ENCODE peak calls at places on chromosomes 13 and 19, in nine cellular contexts. L is CD8-positive, alpha-beta memory T cell; Q is NCI-H1105 treated with DMSO at 0.1 percent for 48 hours; G is NCI-H1694 treated with DMSO at 0.1 percent for 48 hours; M is lung microvascular endothelial cell; A is memory B cell; C is T-helper 17 cell; Y is psoas muscle; X is MM.1S. S is an unnamed sample.
A peak's percentile ranks its signal among the peaks of the same experiment; 100 is the strongest.

GRCh38 chr19:15257782-15258181 is 25.5 kb upstream of the EPHX3 start:
- DNase-seq in L (no peak), Q (no peak), G (no peak), M (no peak), A (no peak), C (no peak), Y (no peak), X (no peak), S (no peak)

GRCh38 chr13:34172048-34172447 is 354.1 kb downstream of the RFC3 start:
- DNase-seq in L (no peak), Q (no peak), G (no peak), M (no peak), A (no peak), C (no peak), Y (no peak), X (no peak), S (no peak)

GRCh38 chr13:27524981-27525975 is 74.9 kb upstream of the MTIF3 start:
- DNase-seq in L (no peak), Q (no peak), G (peak; percentile 64), M (no peak), A (no peak), C (no peak), Y (no peak), X (no peak), S (no peak)

GRCh38 chr13:90238433-90238832 is 1109.1 kb upstream of the MIR17HG start:
- DNase-seq in L (no peak), Q (no peak), G (no peak), M (no peak), A (no peak), C (no peak), Y (no peak), X (no peak), S (no peak)

GRCh38 chr13:21987793-21988192 is 316.9 kb downstream of the FGF9 start:
- DNase-seq in L (no peak), Q (no peak), G (no peak), M (no peak), A (no peak), C (no peak), Y (no peak), X (no peak), S (no peak)

GRCh38 chr13:33340631-33341030 is 55.1 kb upstream of the STARD13 start:
- DNase-seq in L (no peak), Q (no peak), G (no peak), M (no peak), A (no peak), C (no peak), Y (no peak), X (no peak), S (no peak)

GRCh38 chr13:49395416-49396277 is 48.2 kb downstream of the CAB39L start:
- DNase-seq in L (no peak), Q (no peak), G (no peak), M (no peak), A (no peak), C (no peak), Y (peak; percentile 46), X (no peak), S (no peak)

GRCh38 chr13:113597386-113598080 is 13.0 kb downstream of the TFDP1 start:
- DNase-seq in L (no peak), Q (no peak), G (peak; percentile 23), M (no peak), A (no peak), C (no peak), Y (peak; percentile 42), X (no peak), S (no peak)

GRCh38 chr19:38194061-38194701 is 29.8 kb downstream of the DPF1 start:
- DNase-seq in L (no peak), Q (no peak), G (peak; percentile 29), M (no peak), A (no peak), C (no peak), Y (no peak), X (no peak), S (no peak)

GRCh38 chr13:73934771-73935170 is 199.4 kb downstream of the KLF12 start:
- DNase-seq in L (no peak), Q (no peak), G (no peak), M (no peak), A (no peak), C (no peak), Y (no peak), X (no peak), S (no peak)

GRCh38 chr19:37936166-37936565 is 29.2 kb downstream of the SIPA1L3 start:
- DNase-seq in L (no peak), Q (no peak), G (no peak), M (no peak), A (no peak), C (no peak), Y (no peak), X (no peak), S (no peak)

GRCh38 chr13:33639640-33640080 is 178.3 kb upstream of the RFC3 start:
- DNase-seq in L (no peak), Q (no peak), G (no peak), M (no peak), A (no peak), C (no peak), Y (no peak), X (no peak), S (no peak)